ENCODE peak calls at places on chromosome 1, in nine cellular contexts. V is CD8-positive, alpha-beta T cell; F is astrocyte of the spinal cord; Z is progenitor cell of endocrine pancreas; W is nephron progenitor cell; E is MCF 10A; K is endothelial cell; I is GM13976; T is HFF-Myc. X is an unnamed sample.

GRCh38 chr1:18703041-18703621 is 72.5 kb downstream of the PAX7 start:
- DNase-seq in V (no peak), F (no peak), Z (no peak), W (peak; percentile 59), E (peak; percentile 17), K (no peak), I (no peak), T (no peak), X (peak; percentile 45)

GRCh38 chr1:213067366-213067765 is 16.3 kb downstream of the RPS6KC1 start:
- DNase-seq in V (no peak), F (no peak), Z (no peak), W (no peak), E (no peak), K (no peak), I (no peak), T (no peak), X (peak; percentile 31)

GRCh38 chr1:223340637-223341036 is 23.3 kb downstream of the SUSD4 start:
- DNase-seq in V (no peak), F (no peak), Z (no peak), W (no peak), E (no peak), K (no peak), I (no peak), T (no peak), X (no peak)

GRCh38 chr1:98364544-98364943 is 297.0 kb upstream of the SNX7 start:
- DNase-seq in V (no peak), F (no peak), Z (no peak), W (no peak), E (no peak), K (no peak), I (no peak), T (no peak), X (no peak)

GRCh38 chr1:205375816-205376545 is 19.3 kb upstream of the KLHDC8A start:
- DNase-seq in V (no peak), F (peak; percentile 55), Z (no peak), W (peak; percentile 36), E (peak; percentile 90), K (no peak), I (no peak), T (no peak), X (peak; percentile 63)

GRCh38 chr1:49627781-49628180 is 396.0 kb downstream of the AGBL4 start:
- DNase-seq in V (no peak), F (no peak), Z (no peak), W (no peak), E (no peak), K (no peak), I (no peak), T (no peak), X (no peak)

GRCh38 chr1:201560328-201561194 is 21.6 kb downstream of the NAV1 start:
- DNase-seq in V (no peak), F (no peak), Z (no peak), W (no peak), E (peak; percentile 45), K (no peak), I (no peak), T (no peak), X (no peak)

GRCh38 chr1:6984533-6984932 is 199.3 kb downstream of the CAMTA1 start:
- DNase-seq in V (no peak), F (no peak), Z (no peak), W (no peak), E (no peak), K (no peak), I (no peak), T (no peak), X (no peak)

GRCh38 chr1:31244326-31244725 is 4.6 kb upstream of the NKAIN1 start:
- DNase-seq in V (no peak), F (no peak), Z (no peak), W (no peak), E (peak; percentile 24), K (no peak), I (no peak), T (no peak), X (no peak)

GRCh38 chr1:202161151-202162048 is 998 bp upstream of the PTPN7 start:
- DNase-seq in V (no peak), F (no peak), Z (no peak), W (no peak), E (no peak), K (no peak), I (peak; percentile 67), T (no peak), X (no peak)

GRCh38 chr1:34982820-34983376 is 2.2 kb downstream of the TMEM35B start:
- DNase-seq in V (no peak), F (no peak), Z (no peak), W (no peak), E (no peak), K (no peak), I (no peak), T (no peak), X (no peak)

GRCh38 chr1:34984435-34985062 is 598 bp downstream of the TMEM35B start:
- DNase-seq in V (no peak), F (peak; percentile 42), Z (no peak), W (no peak), E (peak; percentile 34), K (peak; percentile 20), I (no peak), T (no peak), X (peak; percentile 11)

GRCh38 chr1:34983700-34984355 is 1.3 kb downstream of the TMEM35B start:
- DNase-seq in V (no peak), F (no peak), Z (no peak), W (no peak), E (peak; percentile 18), K (no peak), I (no peak), T (no peak), X (peak; percentile 31)

GRCh38 chr1:34987018-34987417 is 1.9 kb upstream of the TMEM35B start:
- DNase-seq in V (no peak), F (no peak), Z (no peak), W (no peak), E (no peak), K (no peak), I (no peak), T (no peak), X (no peak)

GRCh38 chr1:34985063-34985770 is at the start of gene TMEM35B:
- DNase-seq in V (peak; percentile 80), F (peak; percentile 59), Z (peak; percentile 19), W (peak; percentile 63), E (peak; percentile 44), K (peak; percentile 61), I (peak; percentile 89), T (no peak), X (peak; percentile 69)
- TF ChIP-seq CTCF in V (no peak), F (no peak), Z (peak; percentile 20), W (no peak), E (no peak), K (no peak), I (peak; percentile 19), T (no peak), X (peak; percentile 5)

GRCh38 chr1:21321963-21322680 is 31.9 kb upstream of the ECE1 start:
- DNase-seq in V (no peak), F (no peak), Z (no peak), W (no peak), E (no peak), K (no peak), I (no peak), T (no peak), X (no peak)
- TF ChIP-seq CTCF in V (no peak), F (peak; percentile 30), Z (no peak), W (no peak), E (no peak), K (no peak), I (no peak), T (peak; percentile 25), X (peak; percentile 22)

DNA sequence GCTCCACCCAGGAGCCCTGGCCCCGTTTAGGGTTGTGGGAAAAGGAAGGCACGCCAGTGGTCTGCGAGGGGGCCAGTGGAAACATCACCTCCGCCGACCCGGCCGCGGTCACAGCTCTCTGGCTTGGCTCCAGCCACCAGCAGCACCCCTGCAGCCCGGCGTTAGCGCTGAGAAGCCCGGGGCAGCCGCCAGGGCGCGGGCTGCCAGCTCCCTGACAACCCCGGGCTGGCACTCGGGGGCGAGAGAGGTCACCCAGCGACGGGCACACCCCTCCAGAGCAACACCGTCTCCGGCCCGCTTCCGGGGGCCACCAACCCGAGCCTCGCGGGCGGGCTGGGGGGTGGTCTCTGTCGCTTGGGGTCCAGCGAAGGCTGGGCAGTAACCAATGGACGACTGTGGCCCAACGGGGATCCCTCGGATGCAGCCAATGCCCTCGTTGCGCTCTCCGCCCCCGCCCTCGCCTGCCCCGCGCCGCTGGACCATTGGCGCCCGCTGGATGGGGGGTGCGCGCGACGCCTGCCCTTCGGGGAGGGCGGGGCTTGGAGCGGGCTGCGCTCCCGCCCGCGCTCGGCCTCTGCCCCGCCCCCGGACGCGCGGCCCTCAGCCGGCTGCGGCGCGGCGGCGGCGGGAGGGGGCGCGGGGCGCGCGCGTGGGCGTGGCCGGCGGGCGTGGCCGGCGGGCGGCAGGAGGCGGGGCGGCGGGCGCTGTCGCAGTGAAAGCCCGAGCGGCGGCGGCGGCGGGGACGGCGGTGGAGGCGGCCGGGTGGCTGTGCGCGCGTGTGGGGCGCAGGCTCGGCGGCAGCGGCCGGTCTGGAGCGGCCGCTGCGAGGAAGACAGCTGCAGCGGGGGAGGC is at the start of gene MAN1C1:
- DNase-seq in V (peak; percentile 77), F (peak; percentile 62), Z (peak; percentile 89), W (peak; percentile 94), E (peak; percentile 78), K (peak; percentile 93), I (peak; percentile 95), T (peak; percentile 20), X (peak; percentile 97)
- TF ChIP-seq CTCF in V (no peak), F (peak; percentile 37), Z (peak; percentile 53), W (peak; percentile 7), E (no peak), K (peak; percentile 34), I (no peak), T (peak; percentile 14), X (peak; percentile 36)

GRCh38 chr1:221992427-221992826 is 250.5 kb upstream of the DUSP10 start:
- DNase-seq in V (no peak), F (no peak), Z (no peak), W (no peak), E (no peak), K (no peak), I (no peak), T (no peak), X (no peak)

GRCh38 chr1:221994939-221995338 is 253.1 kb upstream of the DUSP10 start:
- DNase-seq in V (no peak), F (peak; percentile 75), Z (no peak), W (no peak), E (no peak), K (no peak), I (no peak), T (no peak), X (no peak)

GRCh38 chr1:221994274-221994698 is 252.4 kb upstream of the DUSP10 start:
- DNase-seq in V (no peak), F (peak; percentile 55), Z (no peak), W (no peak), E (no peak), K (no peak), I (peak; percentile 24), T (no peak), X (no peak)

GRCh38 chr1:221991221-221991620 is 249.3 kb upstream of the DUSP10 start:
- DNase-seq in V (no peak), F (peak; percentile 65), Z (no peak), W (no peak), E (peak; percentile 40), K (no peak), I (no peak), T (no peak), X (peak; percentile 43)

DNA sequence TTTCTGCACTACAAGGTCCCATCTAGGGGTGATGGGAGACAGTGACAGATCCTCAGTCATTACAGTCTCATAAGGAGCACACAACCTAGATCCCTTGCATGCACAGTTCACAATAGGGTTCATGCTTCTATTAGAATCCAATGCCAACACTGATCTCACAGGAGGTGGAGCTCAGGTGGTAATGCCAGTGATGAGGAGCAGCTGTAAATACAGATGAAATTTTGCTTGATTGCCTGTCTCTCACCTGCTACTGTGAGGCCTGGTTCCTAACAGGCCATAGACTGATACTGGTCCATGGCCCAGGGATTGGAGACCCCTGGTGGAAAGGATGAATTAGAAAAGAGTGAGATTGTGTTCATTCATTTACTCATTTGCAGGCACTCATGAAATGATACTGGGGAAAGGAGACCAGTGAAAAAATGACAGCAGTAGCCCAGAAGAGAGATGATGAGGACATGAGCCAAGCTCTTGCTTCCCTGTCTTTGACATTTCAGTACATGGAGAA is 251.6 kb upstream of the DUSP10 start:
- DNase-seq in V (no peak), F (no peak), Z (no peak), W (no peak), E (no peak), K (no peak), I (no peak), T (no peak), X (no peak)
- TF ChIP-seq CTCF in V (no peak), F (peak; percentile 4), Z (no peak), W (no peak), E (no peak), K (no peak), I (no peak), T (no peak), X (no peak)